ENCODE peak calls at places on chromosome 15, in six cellular contexts. R is glutamatergic neuron, X is nephron progenitor cell, P is choroid plexus epithelial cell, C is left ventricle myocardium inferior, D is fibroblast of mammary gland. B is an unnamed sample.

GRCh38 chr15:56677271-56677670 is 56.0 kb downstream of the ZNF280D start:
- DNase-seq in D (no peak), X (no peak), C (no peak), P (no peak), R (no peak), B (no peak)

GRCh38 chr15:66881173-66881905 is 179.3 kb downstream of the SMAD6 start:
- DNase-seq in C (no peak), P (no peak), X (no peak), D (no peak), R (no peak), B (no peak)

GRCh38 chr15:52243697-52244555 is 51.7 kb downstream of the MYO5C start:
- DNase-seq in D (no peak), X (no peak), P (no peak), C (no peak), R (no peak), B (no peak)

GRCh38 chr15:28947241-28947674 is 61.5 kb downstream of the APBA2 start:
- DNase-seq in C (no peak), P (no peak), X (no peak), D (no peak), R (no peak), B (no peak)

GRCh38 chr15:99176757-99177156 is 71.9 kb downstream of the SYNM start:
- DNase-seq in R (no peak), D (peak), X (no peak), C (no peak), P (no peak), B (no peak)

GRCh38 chr15:48447657-48448056 is 116.4 kb downstream of the DUT start:
- DNase-seq in X (no peak), D (peak), P (peak), C (no peak), R (no peak), B (no peak)

GRCh38 chr15:92619380-92620101 is 36.0 kb downstream of the FAM174B start:
- DNase-seq in D (peak), C (no peak), R (no peak), P (peak), X (no peak), B (no peak)

GRCh38 chr15:64224508-64224907 is 61.7 kb upstream of the PPIB start:
- DNase-seq in D (peak), X (no peak), R (no peak), P (peak), C (no peak), B (no peak)

GRCh38 chr15:30991301-30992072 is at the start of gene MTMR10:
- DNase-seq in C (peak), D (peak), R (peak), X (peak), P (peak), B (peak)

GRCh38 chr15:66846811-66847210 is 144.8 kb downstream of the SMAD6 start:
- DNase-seq in C (no peak), R (no peak), D (no peak), X (no peak), P (no peak), B (no peak)

GRCh38 chr15:99564221-99565030 is 1.4 kb upstream of the MEF2A start:
- DNase-seq in R (peak), X (peak), D (no peak), P (peak), C (no peak), B (no peak)

GRCh38 chr15:74228723-74229081 is 7.4 kb upstream of the CCDC33 start:
- DNase-seq in P (peak), R (peak), C (no peak), X (peak), D (no peak), B (no peak)

GRCh38 chr15:66269326-66270090 is 16.0 kb upstream of the MEGF11 start:
- DNase-seq in C (no peak), R (no peak), P (peak), X (peak), D (peak), B (no peak)

GRCh38 chr15:89401636-89402252 is 67.1 kb upstream of the POLG start:
- DNase-seq in R (no peak), P (peak), X (no peak), C (no peak), D (peak), B (no peak)

GRCh38 chr15:85314139-85314538 is 66.3 kb upstream of the AKAP13 start:
- DNase-seq in D (no peak), X (no peak), R (no peak), C (no peak), P (no peak), B (no peak)

GRCh38 chr15:99169769-99170311 is 65.0 kb downstream of the SYNM start:
- DNase-seq in C (no peak), R (no peak), D (peak), P (peak), X (no peak), B (no peak)

GRCh38 chr15:59158701-59159034 is 48.0 kb upstream of the LDHAL6B start:
- DNase-seq in R (no peak), C (no peak), D (no peak), X (no peak), P (no peak), B (no peak)

GRCh38 chr15:99174567-99174966 is 69.7 kb downstream of the SYNM start:
- DNase-seq in C (peak), X (no peak), R (no peak), P (no peak), D (no peak), B (no peak)

GRCh38 chr15:39597751-39598185 is 16.9 kb downstream of the THBS1 start:
- DNase-seq in P (no peak), X (no peak), C (no peak), D (peak), R (no peak), B (no peak)

GRCh38 chr15:57273366-57273765 is 102.9 kb upstream of the CGNL1 start:
- DNase-seq in D (no peak), R (no peak), P (no peak), X (no peak), C (no peak), B (no peak)

GRCh38 chr15:75215107-75216004 is 13.7 kb downstream of the C15orf39 start:
- DNase-seq in P (no peak), X (no peak), D (no peak), R (no peak), C (no peak), B (no peak)

GRCh38 chr15:83746231-83746630 is 92.3 kb downstream of the ADAMTSL3 start:
- DNase-seq in R (no peak), P (no peak), X (no peak), C (no peak), D (peak), B (no peak)

GRCh38 chr15:48355377-48355776 is 24.1 kb downstream of the DUT start:
- DNase-seq in P (peak), X (no peak), C (no peak), D (peak), R (no peak), B (no peak)

GRCh38 chr15:68819451-68820204 is 1.1 kb downstream of the ANP32A start:
- DNase-seq in D (peak), C (peak), X (peak), P (peak), R (peak), B (no peak)

GRCh38 chr15:48440084-48440483 is 108.9 kb downstream of the DUT start:
- DNase-seq in R (peak), P (peak), C (peak), D (peak), X (peak), B (no peak)

GRCh38 chr15:100224206-100225185 is 117.3 kb downstream of the ADAMTS17 start:
- DNase-seq in C (no peak), P (no peak), R (no peak), X (no peak), D (no peak), B (no peak)

GRCh38 chr15:59531066-59531465 is 80.5 kb upstream of the GCNT3 start:
- DNase-seq in P (no peak), C (no peak), D (no peak), R (no peak), X (no peak), B (no peak)

GRCh38 chr15:45387379-45388007 is 9.1 kb upstream of the GATM start:
- DNase-seq in D (no peak), P (no peak), X (no peak), R (no peak), C (no peak), B (no peak)

GRCh38 chr15:68991723-68992122 is 22.8 kb upstream of the NOX5 start:
- DNase-seq in D (no peak), P (peak), X (no peak), C (no peak), R (no peak), B (no peak)

GRCh38 chr15:96337354-96337990 is 7.0 kb downstream of the NR2F2 start:
- DNase-seq in X (no peak), P (peak), D (peak), R (no peak), C (no peak), B (no peak)

GRCh38 chr15:95839367-95839782 is 491.1 kb upstream of the NR2F2 start:
- DNase-seq in P (no peak), D (no peak), C (no peak), X (no peak), R (no peak), B (no peak)

GRCh38 chr15:58340176-58340575 is 91.6 kb upstream of the LIPC start:
- DNase-seq in R (no peak), D (peak), P (peak), X (no peak), C (no peak), B (no peak)

DNA sequence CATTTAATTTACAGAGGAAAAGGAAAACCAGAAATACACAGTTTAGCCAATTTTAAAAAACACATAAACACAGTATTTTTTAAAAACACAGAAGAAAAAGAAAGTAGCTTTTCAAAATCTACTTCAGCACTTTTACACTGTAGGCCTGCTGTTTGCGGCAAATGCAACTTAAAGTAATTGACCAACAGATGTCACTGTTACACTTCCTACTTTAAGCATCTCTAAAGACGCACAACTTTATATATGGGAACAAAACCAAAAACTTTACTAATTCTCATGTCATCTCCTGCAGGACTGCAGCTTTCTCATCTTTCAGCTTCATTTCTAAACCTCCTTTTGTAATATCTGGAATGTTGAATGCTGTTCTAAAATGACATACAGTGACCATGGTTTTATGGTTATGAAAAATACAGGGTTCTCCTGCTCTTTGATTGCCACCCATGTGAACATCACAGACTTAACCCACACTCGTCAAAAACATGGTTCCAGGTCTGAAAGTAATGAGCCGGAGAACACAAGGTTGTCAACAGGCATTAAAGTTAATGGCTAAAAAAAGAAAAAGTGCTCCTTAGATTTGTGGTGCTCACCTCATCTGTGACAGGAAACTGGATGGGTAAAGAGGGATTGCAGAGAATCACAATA is 107.9 kb downstream of the FMN1 start:
- DNase-seq in C (no peak), X (no peak), D (peak), P (peak), R (no peak), B (no peak)
- TF ChIP-seq CTCF in C (peak), X (peak), D (peak), P (peak), R (no peak), B (peak)

GRCh38 chr15:77548608-77549551 is 83.8 kb downstream of the LINGO1 start:
- DNase-seq in R (no peak), P (no peak), C (no peak), D (no peak), X (no peak), B (no peak)
- TF ChIP-seq CTCF in R (no peak), P (no peak), C (no peak), D (no peak), X (no peak), B (no peak)

GRCh38 chr15:55564347-55565145 is 23.6 kb downstream of the PYGO1 start:
- DNase-seq in P (no peak), X (no peak), R (no peak), D (no peak), C (no peak), B (no peak)
- TF ChIP-seq CTCF in P (peak), X (no peak), R (no peak), D (peak), C (no peak), B (peak)

DNA sequence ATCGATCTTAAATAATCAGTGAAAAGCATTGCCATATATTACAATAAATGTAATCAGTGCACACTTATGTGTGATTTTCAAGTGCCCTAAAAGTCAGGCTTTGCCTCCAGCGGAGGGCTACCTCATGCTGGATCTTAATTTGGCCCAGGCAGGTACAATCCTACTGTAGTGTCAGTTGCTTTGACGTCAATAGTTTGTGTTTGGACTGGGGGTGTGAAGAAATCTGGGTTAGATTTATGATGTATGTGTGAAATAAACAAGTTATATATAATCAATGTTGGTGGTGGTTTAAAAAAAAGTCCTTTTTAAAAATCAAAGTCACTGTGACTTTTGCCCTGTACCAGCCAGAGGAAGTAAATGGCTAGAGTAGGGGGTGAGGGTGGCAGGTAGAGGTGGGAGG is 14.0 kb upstream of the RASGRP1 start:
- DNase-seq in P (no peak), R (no peak), C (no peak), X (no peak), D (no peak), B (no peak)
- TF ChIP-seq CTCF in P (no peak), R (no peak), C (no peak), X (no peak), D (no peak), B (no peak)

GRCh38 chr15:40785158-40785557 is 15.4 kb downstream of the C15orf62 start:
- DNase-seq in P (peak), D (no peak), X (no peak), C (no peak), R (no peak), B (no peak)
- TF ChIP-seq CTCF in P (peak), D (no peak), X (no peak), C (no peak), R (no peak), B (peak)

GRCh38 chr15:79209690-79210089 is 72.8 kb upstream of the ANKRD34C start:
- DNase-seq in R (peak), P (no peak), C (no peak), D (no peak), X (peak), B (peak)
- TF ChIP-seq CTCF in R (peak), P (no peak), C (no peak), D (peak), X (peak), B (peak)

DNA sequence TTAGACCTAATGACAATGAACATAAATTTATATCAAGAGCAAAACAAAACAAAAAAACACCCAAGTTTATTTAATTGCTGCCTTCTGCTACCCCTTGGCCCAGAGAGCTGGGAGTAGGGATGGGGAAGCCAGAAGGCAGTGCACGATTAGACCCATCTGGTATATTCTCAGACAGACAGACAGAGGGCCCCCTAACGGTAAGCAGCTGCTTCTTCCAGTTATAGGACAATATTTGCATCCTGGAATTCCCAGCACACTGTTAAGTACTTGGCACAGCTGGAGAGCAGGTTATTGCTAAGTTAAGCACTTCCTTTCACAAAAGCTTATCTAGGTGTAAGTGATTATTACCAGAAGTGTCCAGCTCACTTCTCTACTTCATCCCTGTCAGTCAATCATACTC is 39.3 kb downstream of the C2CD4B start:
- DNase-seq in R (no peak), X (no peak), D (peak), C (no peak), P (peak), B (no peak)
- TF ChIP-seq CTCF in R (no peak), X (no peak), D (peak), C (peak), P (peak), B (peak)

GRCh38 chr15:91099616-91100560 is at the start of gene SV2B:
- DNase-seq in R (peak), D (peak), X (peak), C (peak), P (peak), B (peak)
- TF ChIP-seq CTCF in R (no peak), D (peak), X (no peak), C (peak), P (peak), B (peak)

GRCh38 chr15:50138391-50138790 is 19.4 kb upstream of the ATP8B4 start:
- DNase-seq in C (no peak), D (peak), X (no peak), P (peak), R (no peak), B (no peak)
- TF ChIP-seq CTCF in C (no peak), D (peak), X (no peak), P (peak), R (no peak), B (peak)

DNA sequence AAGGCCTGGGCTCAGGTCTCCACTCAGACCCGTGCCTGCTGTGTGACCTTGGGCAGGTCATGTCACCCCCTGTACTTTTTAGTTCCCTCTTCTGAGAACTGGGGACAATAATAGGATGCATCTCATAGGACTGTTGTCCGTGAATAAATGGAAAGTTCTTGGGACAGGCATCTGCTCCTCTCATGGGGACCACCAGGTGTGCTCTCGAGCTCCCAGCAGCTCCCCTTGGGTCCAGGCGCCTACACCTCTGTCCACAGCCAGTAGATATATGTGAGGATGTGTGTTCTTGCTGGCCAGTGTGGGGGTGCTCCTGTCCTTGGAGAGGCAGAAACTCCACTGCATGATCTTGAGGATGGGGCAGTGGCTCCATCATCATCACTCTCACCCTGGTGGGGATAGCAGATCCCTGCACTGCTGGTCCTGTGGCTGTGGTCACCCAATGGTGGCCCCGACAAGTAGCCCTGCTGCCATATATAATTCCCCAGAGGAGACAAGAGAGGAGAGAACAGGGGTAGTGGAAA is 257.6 kb upstream of the TLE3 start:
- DNase-seq in C (no peak), X (no peak), R (no peak), D (no peak), P (no peak), B (no peak)
- TF ChIP-seq CTCF in C (no peak), X (peak), R (no peak), D (peak), P (peak), B (peak)

B was measured in progenitor cell of endocrine pancreas.